ENCODE peak calls at places on chromosomes 2 and 18, in four cellular contexts. One of them, this sample, is unnamed.

GRCh38 chr2:40034198-40034597 is 255.1 kb upstream of the THUMPD2 start:
- DNase-seq in HepG2: no peak
- DNase-seq in GM12878: no peak
- DNase-seq in K562: no peak
- DNase-seq in this sample: no peak

GRCh38 chr2:134736167-134736885 is 17.5 kb upstream of the TMEM163 start:
- DNase-seq in HepG2: no peak
- DNase-seq in GM12878: no peak
- DNase-seq in K562: no peak
- DNase-seq in this sample: no peak

GRCh38 chr2:18362696-18363095 is 197.8 kb downstream of the RDH14 start:
- DNase-seq in K562: no peak
- DNase-seq in GM12878: no peak
- DNase-seq in HepG2: no peak
- DNase-seq in this sample: no peak

GRCh38 chr2:23904692-23905091 is 22.2 kb downstream of the ATAD2B start:
- DNase-seq in GM12878: no peak
- DNase-seq in K562: no peak
- DNase-seq in HepG2: no peak
- DNase-seq in this sample: no peak

GRCh38 chr2:234694244-234695013 is 197.5 kb upstream of the ARL4C start:
- DNase-seq in HepG2: peak; percentile 93
- DNase-seq in GM12878: no peak
- DNase-seq in K562: no peak
- DNase-seq in this sample: no peak

GRCh38 chr2:226835420-226835795 is 446 bp upstream of the RHBDD1 start:
- DNase-seq in GM12878: no peak
- DNase-seq in HepG2: no peak
- DNase-seq in K562: peak; percentile 84
- DNase-seq in this sample: peak; percentile 7

GRCh38 chr2:43129676-43130547 is 96.5 kb downstream of the ZFP36L2 start:
- DNase-seq in GM12878: no peak
- DNase-seq in K562: no peak
- DNase-seq in HepG2: peak; percentile 65
- DNase-seq in this sample: no peak

GRCh38 chr2:164943289-164943688 is 12.0 kb downstream of the SLC38A11 start:
- DNase-seq in K562: no peak
- DNase-seq in HepG2: no peak
- DNase-seq in GM12878: no peak
- DNase-seq in this sample: no peak

GRCh38 chr18:9870431-9871023 is 15.2 kb upstream of the TXNDC2 start:
- DNase-seq in HepG2: no peak
- DNase-seq in K562: peak; percentile 47
- DNase-seq in GM12878: no peak
- DNase-seq in this sample: no peak

GRCh38 chr2:219605607-219605954 is 7.9 kb downstream of the STK11IP start:
- DNase-seq in GM12878: no peak
- DNase-seq in K562: no peak
- DNase-seq in HepG2: no peak
- DNase-seq in this sample: no peak

GRCh38 chr2:165818920-165819319 is 24.9 kb upstream of the GALNT3 start:
- DNase-seq in GM12878: no peak
- DNase-seq in HepG2: no peak
- DNase-seq in K562: no peak
- DNase-seq in this sample: no peak

GRCh38 chr2:217834744-217835513 is 167.9 kb downstream of the TNS1 start:
- DNase-seq in K562: no peak
- DNase-seq in HepG2: no peak
- DNase-seq in GM12878: no peak
- DNase-seq in this sample: no peak

GRCh38 chr2:71746946-71747501 is 293.7 kb downstream of the DYSF start:
- DNase-seq in HepG2: no peak
- DNase-seq in GM12878: no peak
- DNase-seq in K562: peak; percentile 43
- DNase-seq in this sample: no peak

GRCh38 chr2:64324746-64325410 is 129.1 kb upstream of the LGALSL start:
- DNase-seq in K562: no peak
- DNase-seq in GM12878: no peak
- DNase-seq in HepG2: no peak
- DNase-seq in this sample: no peak

GRCh38 chr2:101463885-101464653 is 10.8 kb downstream of the RFX8 start:
- DNase-seq in HepG2: no peak
- DNase-seq in K562: no peak
- DNase-seq in GM12878: no peak
- DNase-seq in this sample: no peak

GRCh38 chr18:25284861-25285574 is 66.9 kb downstream of the ZNF521 start:
- DNase-seq in K562: no peak
- DNase-seq in HepG2: no peak
- DNase-seq in GM12878: no peak
- DNase-seq in this sample: no peak

GRCh38 chr2:182163878-182164277 is 178.2 kb downstream of the PPP1R1C start:
- DNase-seq in HepG2: no peak
- DNase-seq in GM12878: no peak
- DNase-seq in K562: no peak
- DNase-seq in this sample: no peak
- TF ChIP-seq SP1 in HepG2: no peak
- TF ChIP-seq SP1 in GM12878: no peak
- TF ChIP-seq SP1 in K562: no peak
- TF ChIP-seq SP1 in this sample: no peak

GRCh38 chr2:19848952-19849351 is 52.8 kb downstream of the TTC32 start:
- DNase-seq in HepG2: no peak
- DNase-seq in K562: no peak
- DNase-seq in GM12878: no peak
- DNase-seq in this sample: no peak

GRCh38 chr2:19851116-19851515 is 50.7 kb downstream of the TTC32 start:
- DNase-seq in GM12878: no peak
- DNase-seq in K562: no peak
- DNase-seq in HepG2: no peak
- DNase-seq in this sample: peak; percentile 31

GRCh38 chr2:19850056-19850455 is 51.7 kb downstream of the TTC32 start:
- DNase-seq in HepG2: no peak
- DNase-seq in K562: no peak
- DNase-seq in GM12878: no peak
- DNase-seq in this sample: no peak

GRCh38 chr2:19848029-19848750 is 53.6 kb downstream of the TTC32 start:
- DNase-seq in HepG2: no peak
- DNase-seq in GM12878: no peak
- DNase-seq in K562: no peak
- DNase-seq in this sample: no peak

DNA sequence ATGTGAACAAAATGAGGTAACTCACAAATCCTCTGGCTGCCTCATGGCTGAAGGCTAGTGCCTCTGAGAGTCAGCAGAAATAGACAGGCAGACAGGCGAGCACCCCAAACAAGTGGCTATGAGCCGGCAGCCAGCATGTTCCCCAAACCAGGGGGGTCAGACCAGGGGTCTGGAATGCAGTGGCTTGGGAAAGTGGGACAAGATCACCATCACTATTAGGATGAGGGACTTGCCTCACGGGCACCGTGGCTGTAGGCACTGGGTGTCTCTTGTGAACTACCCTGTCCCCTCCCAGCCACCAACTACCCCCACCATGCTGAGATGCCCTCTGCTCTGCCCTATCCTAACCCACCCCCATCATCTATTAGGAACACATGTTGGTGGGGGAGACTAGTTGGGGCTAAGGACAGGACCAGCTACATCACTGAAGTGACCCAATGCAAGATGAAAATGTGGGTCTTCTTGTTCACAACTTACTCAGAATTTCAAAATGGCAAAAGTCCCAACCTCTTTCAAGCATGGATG is 51.2 kb downstream of the TTC32 start:
- DNase-seq in K562: no peak
- DNase-seq in GM12878: no peak
- DNase-seq in HepG2: no peak
- DNase-seq in this sample: no peak
- TF ChIP-seq BHLHE40 in K562: no peak
- TF ChIP-seq BHLHE40 in GM12878: no peak
- TF ChIP-seq BHLHE40 in HepG2: no peak
- TF ChIP-seq BHLHE40 in this sample: no peak

GRCh38 chr2:96115631-96116423 is 544 bp downstream of the ADRA2B start:
- DNase-seq in HepG2: no peak
- DNase-seq in K562: no peak
- DNase-seq in GM12878: no peak
- DNase-seq in this sample: no peak

GRCh38 chr2:96114903-96115581 is 1.3 kb downstream of the ADRA2B start:
- DNase-seq in GM12878: no peak
- DNase-seq in K562: no peak
- DNase-seq in HepG2: no peak
- DNase-seq in this sample: no peak

GRCh38 chr2:96117701-96118588 is 1.6 kb upstream of the ADRA2B start:
- DNase-seq in K562: peak; percentile 38
- DNase-seq in HepG2: no peak
- DNase-seq in GM12878: no peak
- DNase-seq in this sample: no peak

GRCh38 chr2:96116879-96117533 is 635 bp upstream of the ADRA2B start:
- DNase-seq in GM12878: no peak
- DNase-seq in K562: peak; percentile 91
- DNase-seq in HepG2: no peak
- DNase-seq in this sample: peak; percentile 93

GRCh38 chr2:96116424-96116878 is at the start of gene ADRA2B:
- DNase-seq in GM12878: no peak
- DNase-seq in K562: peak; percentile 80
- DNase-seq in HepG2: no peak
- DNase-seq in this sample: peak; percentile 74
- TF ChIP-seq SP1 in GM12878: no peak
- TF ChIP-seq SP1 in K562: no peak
- TF ChIP-seq SP1 in HepG2: no peak
- TF ChIP-seq SP1 in this sample: no peak

GRCh38 chr2:8514748-8515389 is 167.0 kb upstream of the ID2 start:
- DNase-seq in GM12878: peak; percentile 99
- DNase-seq in HepG2: no peak
- DNase-seq in K562: no peak
- DNase-seq in this sample: no peak

GRCh38 chr2:8517850-8518480 is 163.9 kb upstream of the ID2 start:
- DNase-seq in K562: no peak
- DNase-seq in GM12878: no peak
- DNase-seq in HepG2: no peak
- DNase-seq in this sample: no peak

GRCh38 chr2:8515390-8515761 is 166.5 kb upstream of the ID2 start:
- DNase-seq in K562: no peak
- DNase-seq in GM12878: peak; percentile 88
- DNase-seq in HepG2: no peak
- DNase-seq in this sample: no peak

GRCh38 chr2:8514274-8514662 is 167.6 kb upstream of the ID2 start:
- DNase-seq in HepG2: no peak
- DNase-seq in K562: no peak
- DNase-seq in GM12878: no peak
- DNase-seq in this sample: no peak

DNA sequence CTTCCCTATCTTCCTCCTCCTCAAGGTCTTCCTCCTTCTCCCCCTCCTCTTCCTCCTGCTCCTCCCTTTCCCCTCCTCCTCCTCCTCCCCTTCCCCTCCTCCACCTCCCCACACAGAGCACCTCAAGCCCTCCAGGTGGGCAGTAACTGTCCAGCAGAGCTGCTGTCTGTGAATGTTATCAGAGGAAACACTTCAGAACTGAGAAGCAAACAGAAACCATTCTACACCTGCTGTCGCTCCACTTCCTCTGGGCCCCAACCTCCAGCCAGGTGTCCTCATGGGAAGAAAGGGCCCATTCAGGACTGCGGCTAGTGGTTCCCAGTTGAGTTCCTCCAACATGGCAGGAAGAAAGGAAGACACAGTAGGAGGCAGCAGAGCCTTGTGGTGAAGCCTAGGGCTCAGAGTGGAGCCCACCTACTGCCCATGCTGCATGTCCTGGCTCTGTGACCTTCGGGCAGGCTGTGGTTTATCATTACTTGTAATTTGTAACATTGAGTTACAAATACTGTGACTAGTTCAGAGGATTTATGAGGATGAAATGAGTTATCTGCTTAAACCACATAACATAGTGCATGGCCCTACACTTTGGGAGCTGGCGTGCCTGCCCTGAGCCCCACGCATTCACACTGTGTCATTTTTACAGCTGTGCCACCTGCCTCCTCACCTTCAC is 165.9 kb upstream of the ID2 start:
- DNase-seq in K562: no peak
- DNase-seq in GM12878: peak; percentile 76
- DNase-seq in HepG2: no peak
- DNase-seq in this sample: no peak
- TF ChIP-seq BHLHE40 in K562: no peak
- TF ChIP-seq BHLHE40 in GM12878: no peak
- TF ChIP-seq BHLHE40 in HepG2: no peak
- TF ChIP-seq BHLHE40 in this sample: no peak

DNA sequence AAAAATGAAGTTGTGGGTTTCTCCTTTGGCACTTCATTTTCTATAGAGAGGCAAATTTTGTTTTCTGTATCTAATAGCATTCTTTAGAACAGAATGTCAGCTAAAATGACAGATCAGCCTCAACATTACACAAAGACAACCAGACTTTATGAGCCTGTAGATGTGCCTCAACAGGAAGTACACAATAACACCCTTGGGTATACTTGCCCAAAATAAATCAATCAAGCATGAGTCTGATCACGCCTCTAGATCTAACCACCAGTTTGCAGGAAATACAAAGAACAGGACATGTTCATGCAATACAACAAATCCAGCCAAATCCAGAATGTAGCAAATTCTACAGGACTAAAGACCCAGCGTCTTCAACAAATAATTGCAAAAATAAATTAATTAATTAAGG is 11.2 kb upstream of the DAPL1 start:
- DNase-seq in K562: no peak
- DNase-seq in GM12878: no peak
- DNase-seq in HepG2: no peak
- DNase-seq in this sample: no peak
- TF ChIP-seq SP1 in K562: no peak
- TF ChIP-seq SP1 in GM12878: no peak
- TF ChIP-seq SP1 in HepG2: no peak
- TF ChIP-seq SP1 in this sample: no peak

DNA sequence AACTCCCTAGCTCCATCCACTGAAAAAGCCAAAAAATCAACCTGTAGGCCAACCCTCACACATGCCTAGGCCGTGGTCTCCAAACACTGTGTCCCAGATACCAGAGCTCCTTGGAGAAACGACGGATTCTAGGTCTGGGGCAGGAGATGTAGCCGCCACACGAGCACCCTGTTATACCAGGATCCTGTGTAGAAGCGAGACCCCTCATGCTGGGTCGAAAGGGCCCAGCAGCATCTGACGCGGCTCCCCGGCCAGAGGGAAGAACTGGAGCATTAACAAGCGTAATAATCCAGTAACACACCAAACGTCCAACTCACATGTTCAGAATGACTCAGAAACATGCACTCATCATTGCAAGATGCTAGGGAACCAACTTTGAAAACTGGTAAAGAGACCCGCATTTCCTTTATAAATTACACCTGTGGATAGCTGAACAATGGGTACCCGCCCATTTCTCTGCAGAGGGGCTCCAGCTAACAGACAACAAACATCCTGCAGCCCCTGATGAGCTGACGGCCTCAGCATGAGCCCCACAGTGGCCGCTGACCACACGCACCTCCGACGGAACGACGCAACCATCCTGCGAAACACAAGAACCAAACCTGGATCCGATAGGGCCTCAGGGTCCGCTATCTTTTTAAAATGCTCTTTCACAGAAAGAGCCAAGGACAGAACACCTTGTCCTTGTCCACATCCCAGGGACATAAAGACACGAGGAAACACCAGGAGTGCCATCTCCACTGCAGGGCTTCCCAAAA is 14.2 kb downstream of the SLC66A2 start:
- DNase-seq in K562: no peak
- DNase-seq in GM12878: no peak
- DNase-seq in HepG2: no peak
- DNase-seq in this sample: no peak
- TF ChIP-seq BHLHE40 in K562: no peak
- TF ChIP-seq BHLHE40 in GM12878: no peak
- TF ChIP-seq BHLHE40 in HepG2: no peak
- TF ChIP-seq BHLHE40 in this sample: no peak

This sample was measured in HEK293T.